ENCODE peak calls at places on chromosomes 7 and 10, in nine cellular contexts. A, D, W, T, C, Y, Q, Z and S are unnamed samples.

GRCh38 chr7:140209866-140210609 is 33.3 kb upstream of the KDM7A start:
- DNase-seq in A (no peak), D (no peak), W (no peak), T (no peak), C (peak; percentile 69), Y (no peak), Q (no peak), Z (peak; percentile 96), S (no peak)

GRCh38 chr7:106022193-106022821 is 59.2 kb downstream of the CDHR3 start:
- DNase-seq in A (no peak), D (no peak), W (no peak), T (no peak), C (no peak), Y (no peak), Q (no peak), Z (peak; percentile 88), S (no peak)

GRCh38 chr10:42928064-42928463 is 145.5 kb downstream of the BMS1 start:
- DNase-seq in A (no peak), D (no peak), W (no peak), T (no peak), C (peak; percentile 33), Y (peak; percentile 59), Q (no peak), Z (no peak), S (no peak)

GRCh38 chr7:3028071-3028766 is 15.4 kb downstream of the CARD11 start:
- DNase-seq in A (peak; percentile 20), D (peak; percentile 59), W (peak; percentile 79), T (peak; percentile 46), C (no peak), Y (no peak), Q (no peak), Z (no peak), S (peak; percentile 70)

GRCh38 chr10:98293550-98294269 is 25.7 kb upstream of the LOXL4 start:
- DNase-seq in A (no peak), D (no peak), W (no peak), T (no peak), C (no peak), Y (no peak), Q (no peak), Z (no peak), S (peak; percentile 60)

GRCh38 chr10:108404155-108404554 is 1239.6 kb upstream of the SORCS1 start:
- DNase-seq in A (no peak), D (no peak), W (no peak), T (no peak), C (no peak), Y (no peak), Q (no peak), Z (no peak), S (no peak)

GRCh38 chr7:73738220-73738611 is 386 bp downstream of the ABHD11 start:
- DNase-seq in A (peak; percentile 63), D (peak; percentile 90), W (peak; percentile 65), T (peak; percentile 25), C (peak; percentile 85), Y (no peak), Q (peak; percentile 95), Z (peak; percentile 55), S (peak; percentile 40)

GRCh38 chr10:58570307-58570723 is 57.6 kb downstream of the BICC1 start:
- DNase-seq in A (peak; percentile 25), D (no peak), W (no peak), T (peak; percentile 68), C (no peak), Y (no peak), Q (no peak), Z (no peak), S (no peak)

GRCh38 chr7:128888756-128889095 is 21.8 kb downstream of the KCP start:
- DNase-seq in A (no peak), D (no peak), W (no peak), T (no peak), C (no peak), Y (no peak), Q (no peak), Z (no peak), S (no peak)

GRCh38 chr7:131072505-131073091 is 255.1 kb upstream of the MKLN1 start:
- DNase-seq in A (no peak), D (peak; percentile 82), W (peak; percentile 54), T (peak; percentile 34), C (no peak), Y (no peak), Q (peak; percentile 49), Z (no peak), S (no peak)

GRCh38 chr10:43411536-43411935 is 2.5 kb upstream of the HNRNPF start:
- DNase-seq in A (no peak), D (no peak), W (no peak), T (no peak), C (no peak), Y (no peak), Q (no peak), Z (no peak), S (no peak)

GRCh38 chr7:84912018-84912417 is 274.8 kb downstream of the SEMA3D start:
- DNase-seq in A (no peak), D (no peak), W (no peak), T (no peak), C (no peak), Y (no peak), Q (no peak), Z (no peak), S (no peak)

GRCh38 chr7:15921576-15921975 is 235.1 kb upstream of the MEOX2 start:
- DNase-seq in A (no peak), D (no peak), W (no peak), T (peak; percentile 54), C (no peak), Y (no peak), Q (no peak), Z (no peak), S (peak; percentile 73)

GRCh38 chr10:125824736-125825135 is 1.4 kb downstream of the BCCIP start:
- DNase-seq in A (no peak), D (peak; percentile 15), W (peak; percentile 24), T (peak; percentile 61), C (no peak), Y (no peak), Q (no peak), Z (no peak), S (peak; percentile 57)

GRCh38 chr7:11298220-11298619 is 324.5 kb downstream of the PHF14 start:
- DNase-seq in A (no peak), D (no peak), W (no peak), T (no peak), C (no peak), Y (no peak), Q (no peak), Z (no peak), S (no peak)

GRCh38 chr10:119511828-119512515 is 30.5 kb downstream of the RGS10 start:
- DNase-seq in A (no peak), D (no peak), W (no peak), T (no peak), C (no peak), Y (no peak), Q (no peak), Z (no peak), S (no peak)

GRCh38 chr10:13792011-13792410 is 205.2 kb downstream of the PRPF18 start:
- DNase-seq in A (peak; percentile 31), D (no peak), W (no peak), T (no peak), C (peak; percentile 87), Y (no peak), Q (no peak), Z (no peak), S (no peak)

DNA sequence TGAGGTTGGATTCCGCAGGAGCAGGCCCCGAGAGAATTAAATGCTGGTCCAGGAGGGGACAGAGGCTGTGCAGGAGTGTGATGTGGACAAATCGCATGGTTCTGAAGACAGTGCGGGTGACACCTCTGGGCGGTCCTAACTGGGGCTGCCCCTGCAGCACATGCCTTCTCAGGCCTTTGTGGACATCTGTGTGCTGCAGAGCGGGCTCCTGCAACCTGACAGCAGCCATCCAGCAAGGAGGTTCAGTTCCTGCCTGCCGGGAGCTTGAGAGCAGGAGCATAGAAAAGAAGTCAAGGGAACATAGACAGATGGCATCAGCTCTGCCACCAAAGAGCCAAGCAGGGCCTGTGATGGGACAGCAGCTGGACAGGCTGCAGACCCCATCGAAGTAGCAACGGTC is 135.9 kb upstream of the PPP2R2D start:
- DNase-seq in A (no peak), D (no peak), W (no peak), T (no peak), C (no peak), Y (no peak), Q (no peak), Z (no peak), S (no peak)
- H3K4me1 ChIP-seq in A (no peaks in the 10 kb centered on the region), D (peaks cover 10% of the 10 kb centered on the region), W (peaks cover 15% of the 10 kb centered on the region), T (no peaks in the 10 kb centered on the region), C (no peaks in the 10 kb centered on the region), Y (no peaks in the 10 kb centered on the region), Q (no peaks in the 10 kb centered on the region), Z (no peaks in the 10 kb centered on the region), S (no peaks in the 10 kb centered on the region)

DNA sequence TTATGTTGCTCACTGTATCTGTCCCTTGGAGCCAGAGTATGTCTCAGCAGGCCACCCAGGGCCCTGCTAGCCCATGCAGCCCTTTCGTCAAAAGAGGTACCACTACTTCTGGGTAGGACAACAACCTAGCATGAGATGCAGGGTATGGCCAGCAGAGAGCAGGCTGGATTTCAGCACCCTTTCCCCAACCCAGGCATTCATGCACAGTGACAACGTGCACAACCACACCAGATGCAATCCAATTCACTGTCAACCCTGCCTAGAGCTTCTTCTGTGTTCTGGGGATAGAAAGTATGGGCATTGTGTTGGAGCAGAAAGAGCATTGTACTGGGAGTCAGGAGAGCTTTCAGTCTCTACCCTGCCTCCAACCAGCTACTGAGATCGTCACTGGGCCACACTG is 37.9 kb downstream of the JAZF1 start:
- DNase-seq in A (no peak), D (peak; percentile 55), W (no peak), T (no peak), C (no peak), Y (no peak), Q (no peak), Z (no peak), S (no peak)
- H3K4me1 ChIP-seq in A (peaks cover 34% of the 10 kb centered on the region), D (peaks cover 8% of the 10 kb centered on the region), W (no peaks in the 10 kb centered on the region), T (peaks cover 2% of the 10 kb centered on the region), C (peaks cover 2% of the 10 kb centered on the region), Y (peaks cover 3% of the 10 kb centered on the region), Q (no peaks in the 10 kb centered on the region), Z (peaks cover 4% of the 10 kb centered on the region), S (no peaks in the 10 kb centered on the region)

DNA sequence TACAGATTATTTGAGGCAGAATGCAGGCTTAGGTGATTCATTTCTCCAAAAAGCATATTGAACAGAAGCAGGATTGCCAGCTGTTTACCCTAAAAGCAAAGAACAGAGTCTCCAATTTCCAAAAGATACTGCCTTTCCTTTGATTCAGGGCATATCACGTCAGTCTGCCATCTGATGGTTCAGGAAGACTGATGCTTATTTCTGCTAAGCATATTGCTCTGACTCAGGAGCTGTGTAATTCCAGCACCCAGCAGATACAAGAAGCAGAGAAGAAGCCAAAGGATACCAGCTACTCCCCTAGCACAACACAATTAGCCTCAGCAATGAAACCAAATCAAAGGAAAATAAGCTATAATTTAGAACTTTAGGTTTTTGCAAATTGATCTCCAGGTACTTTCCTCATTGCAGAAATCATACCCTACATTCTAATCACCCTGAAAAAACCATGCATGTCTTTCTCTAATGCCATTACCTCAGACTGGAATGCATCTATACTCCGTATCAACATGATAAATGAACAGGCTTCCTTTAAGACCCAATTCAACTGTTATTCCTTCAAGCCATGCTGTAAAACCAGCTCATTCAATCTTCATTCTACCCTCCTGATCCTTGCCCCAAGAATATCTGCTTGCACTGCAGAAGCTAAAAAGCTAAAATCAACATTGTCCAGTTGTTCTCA is 55.1 kb downstream of the ABI1 start:
- DNase-seq in A (no peak), D (no peak), W (no peak), T (peak; percentile 77), C (no peak), Y (no peak), Q (no peak), Z (no peak), S (peak; percentile 62)
- H3K4me1 ChIP-seq in A (peaks cover 33% of the 10 kb centered on the region), D (peaks cover 10% of the 10 kb centered on the region), W (peaks cover 9% of the 10 kb centered on the region), T (peaks cover 2% of the 10 kb centered on the region), C (peaks cover 10% of the 10 kb centered on the region), Y (no peaks in the 10 kb centered on the region), Q (no peaks in the 10 kb centered on the region), Z (peaks cover 53% of the 10 kb centered on the region), S (peaks cover 5% of the 10 kb centered on the region)

GRCh38 chr10:34932235-34932634 is 117.1 kb upstream of the PARD3 start:
- DNase-seq in A (no peak), D (no peak), W (no peak), T (no peak), C (no peak), Y (no peak), Q (no peak), Z (no peak), S (no peak)
- H3K4me1 ChIP-seq in A (no peaks in the 10 kb centered on the region), D (no peaks in the 10 kb centered on the region), W (no peaks in the 10 kb centered on the region), T (no peaks in the 10 kb centered on the region), C (no peaks in the 10 kb centered on the region), Y (no peaks in the 10 kb centered on the region), Q (no peaks in the 10 kb centered on the region), Z (no peaks in the 10 kb centered on the region), S (no peaks in the 10 kb centered on the region)